ENCODE peak calls at places on chromosome 10, in seven cellular contexts. H, A, E, X, V, L and G are unnamed samples. For H3K9me3, the result is how much of the 10 kb centered on the place peaks cover.

GRCh38 chr10:20100157-20100556 is 283.9 kb downstream of the PLXDC2 start:
- DNase-seq in H (no peak), A (peak), E (peak), X (peak), V (no peak), L (no peak), G (no peak)

GRCh38 chr10:113776553-113776952 is 25.1 kb downstream of the PLEKHS1 start:
- DNase-seq in H (no peak), A (no peak), E (no peak), X (no peak), V (no peak), L (no peak), G (no peak)

GRCh38 chr10:115801987-115802386 is 471.0 kb downstream of the GFRA1 start:
- DNase-seq in H (no peak), A (no peak), E (no peak), X (no peak), V (no peak), L (no peak), G (no peak)

GRCh38 chr10:5461201-5461585 is 38.2 kb downstream of the CALML5 start:
- DNase-seq in H (no peak), A (no peak), E (no peak), X (no peak), V (no peak), L (peak), G (no peak)

GRCh38 chr10:6543431-6544005 is 36.6 kb downstream of the PRKCQ start:
- DNase-seq in H (no peak), A (no peak), E (no peak), X (no peak), V (no peak), L (no peak), G (no peak)

GRCh38 chr10:117541405-117541908 is 1.1 kb upstream of the EMX2 start:
- DNase-seq in H (no peak), A (no peak), E (peak), X (no peak), V (peak), L (no peak), G (peak)

GRCh38 chr10:12681250-12681649 is 320.3 kb downstream of the CCDC3 start:
- DNase-seq in H (no peak), A (no peak), E (no peak), X (no peak), V (peak), L (no peak), G (no peak)

GRCh38 chr10:99694171-99694570 is 34.9 kb downstream of the ENTPD7 start:
- DNase-seq in H (no peak), A (no peak), E (peak), X (peak), V (no peak), L (no peak), G (no peak)

GRCh38 chr10:11638055-11638698 is 26.7 kb upstream of the USP6NL start:
- DNase-seq in H (no peak), A (no peak), E (no peak), X (no peak), V (no peak), L (no peak), G (no peak)

GRCh38 chr10:12702215-12702614 is 299.3 kb downstream of the CCDC3 start:
- DNase-seq in H (no peak), A (no peak), E (no peak), X (no peak), V (no peak), L (peak), G (no peak)

GRCh38 chr10:51269816-51270215 is 195.5 kb downstream of the PRKG1 start:
- DNase-seq in H (no peak), A (no peak), E (peak), X (peak), V (no peak), L (no peak), G (no peak)

GRCh38 chr10:18005781-18006456 is 54.2 kb downstream of the SLC39A12 start:
- DNase-seq in H (no peak), A (no peak), E (peak), X (peak), V (peak), L (no peak), G (no peak)

GRCh38 chr10:116752563-116752962 is 10.2 kb upstream of the HSPA12A start:
- DNase-seq in H (no peak), A (no peak), E (peak), X (no peak), V (no peak), L (no peak), G (no peak)

GRCh38 chr10:66234872-66235271 is 691.0 kb upstream of the LRRTM3 start:
- DNase-seq in H (no peak), A (no peak), E (no peak), X (no peak), V (no peak), L (no peak), G (no peak)

GRCh38 chr10:66215005-66215404 is 710.8 kb upstream of the LRRTM3 start:
- DNase-seq in H (no peak), A (peak), E (no peak), X (no peak), V (peak), L (no peak), G (no peak)

GRCh38 chr10:56466005-56466404 is 104.9 kb upstream of the ZWINT start:
- DNase-seq in H (no peak), A (no peak), E (no peak), X (no peak), V (no peak), L (no peak), G (no peak)

GRCh38 chr10:47237316-47238260 is 62.4 kb upstream of the GDF10 start:
- DNase-seq in H (no peak), A (no peak), E (no peak), X (no peak), V (no peak), L (no peak), G (no peak)

GRCh38 chr10:58175990-58176910 is 91.4 kb downstream of the IPMK start:
- DNase-seq in H (no peak), A (no peak), E (peak), X (peak), V (no peak), L (no peak), G (no peak)

GRCh38 chr10:124324856-124325657 is 93.7 kb downstream of the OAT start:
- DNase-seq in H (no peak), A (no peak), E (peak), X (peak), V (no peak), L (no peak), G (peak)

GRCh38 chr10:22437620-22438588 is 92.6 kb downstream of the SPAG6 start:
- DNase-seq in H (peak), A (peak), E (peak), X (no peak), V (peak), L (no peak), G (no peak)

GRCh38 chr10:102311025-102311420 is 65.7 kb downstream of the GBF1 start:
- DNase-seq in H (no peak), A (no peak), E (no peak), X (no peak), V (no peak), L (no peak), G (no peak)

GRCh38 chr10:91200314-91201212 is 19.9 kb upstream of the PCGF5 start:
- DNase-seq in H (no peak), A (no peak), E (no peak), X (no peak), V (no peak), L (no peak), G (no peak)

GRCh38 chr10:4780782-4781181 is 45.2 kb upstream of the AKR1E2 start:
- DNase-seq in H (no peak), A (peak), E (peak), X (peak), V (no peak), L (no peak), G (no peak)

GRCh38 chr10:128087884-128088695 is 38.1 kb downstream of the MKI67 start:
- DNase-seq in H (no peak), A (peak), E (no peak), X (no peak), V (no peak), L (no peak), G (no peak)

GRCh38 chr10:73576178-73576889 is 14.8 kb downstream of the USP54 start:
- DNase-seq in H (peak), A (no peak), E (peak), X (peak), V (peak), L (no peak), G (peak)

GRCh38 chr10:116742367-116743265 is at the start of gene HSPA12A:
- DNase-seq in H (peak), A (peak), E (peak), X (peak), V (peak), L (peak), G (peak)

GRCh38 chr10:89047397-89047796 is 56.8 kb downstream of the FAS start:
- DNase-seq in H (no peak), A (no peak), E (no peak), X (no peak), V (no peak), L (no peak), G (no peak)

GRCh38 chr10:126851414-126851813 is 53.8 kb upstream of the DOCK1 start:
- DNase-seq in H (no peak), A (no peak), E (no peak), X (no peak), V (no peak), L (no peak), G (no peak)

GRCh38 chr10:98910048-98910447 is 325.6 kb downstream of the HPSE2 start:
- DNase-seq in H (no peak), A (peak), E (no peak), X (no peak), V (peak), L (no peak), G (no peak)

GRCh38 chr10:119663866-119664698 is 12.9 kb downstream of the BAG3 start:
- DNase-seq in H (no peak), A (peak), E (no peak), X (no peak), V (no peak), L (no peak), G (no peak)

GRCh38 chr10:43607199-43607573 is 948 bp downstream of the ZNF485 start:
- DNase-seq in H (no peak), A (no peak), E (no peak), X (no peak), V (no peak), L (no peak), G (no peak)

GRCh38 chr10:113644185-113645120 is 19.4 kb downstream of the NRAP start:
- DNase-seq in H (peak), A (no peak), E (peak), X (peak), V (no peak), L (peak), G (peak)

GRCh38 chr10:34016541-34016940 is 682.1 kb upstream of the NRP1 start:
- DNase-seq in H (no peak), A (no peak), E (peak), X (peak), V (no peak), L (no peak), G (no peak)

GRCh38 chr10:34017281-34017680 is 682.8 kb upstream of the NRP1 start:
- DNase-seq in H (no peak), A (no peak), E (no peak), X (no peak), V (no peak), L (no peak), G (no peak)

GRCh38 chr10:34015700-34016099 is 681.2 kb upstream of the NRP1 start:
- DNase-seq in H (no peak), A (no peak), E (no peak), X (no peak), V (no peak), L (no peak), G (no peak)

GRCh38 chr10:34018129-34018528 is 683.7 kb upstream of the NRP1 start:
- DNase-seq in H (no peak), A (no peak), E (peak), X (no peak), V (no peak), L (no peak), G (no peak)

DNA sequence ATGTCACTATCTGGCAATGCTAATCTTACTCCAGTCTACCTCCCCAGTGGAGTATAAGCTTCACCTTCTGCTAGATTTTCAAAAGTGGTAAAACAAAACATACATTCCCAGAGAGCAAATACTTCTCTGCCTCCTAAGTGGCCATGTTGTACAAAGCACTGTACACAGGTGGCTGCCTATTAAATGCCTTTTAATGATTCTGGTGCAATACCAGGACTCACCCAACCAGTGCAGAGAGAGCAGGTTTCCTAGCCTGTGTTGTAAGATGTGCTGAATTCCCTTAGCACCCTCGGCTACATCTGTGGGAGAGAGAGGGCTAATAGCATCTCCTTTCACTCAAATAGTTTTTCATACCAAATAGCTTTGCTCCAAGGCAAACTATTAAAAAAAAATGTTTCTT is 684.3 kb upstream of the NRP1 start:
- DNase-seq in H (no peak), A (no peak), E (no peak), X (no peak), V (no peak), L (no peak), G (no peak)
- H3K27ac ChIP-seq in H (no peak), A (no peak), E (no peak), X (no peak), V (no peak), L (no peak), G (no peak)

DNA sequence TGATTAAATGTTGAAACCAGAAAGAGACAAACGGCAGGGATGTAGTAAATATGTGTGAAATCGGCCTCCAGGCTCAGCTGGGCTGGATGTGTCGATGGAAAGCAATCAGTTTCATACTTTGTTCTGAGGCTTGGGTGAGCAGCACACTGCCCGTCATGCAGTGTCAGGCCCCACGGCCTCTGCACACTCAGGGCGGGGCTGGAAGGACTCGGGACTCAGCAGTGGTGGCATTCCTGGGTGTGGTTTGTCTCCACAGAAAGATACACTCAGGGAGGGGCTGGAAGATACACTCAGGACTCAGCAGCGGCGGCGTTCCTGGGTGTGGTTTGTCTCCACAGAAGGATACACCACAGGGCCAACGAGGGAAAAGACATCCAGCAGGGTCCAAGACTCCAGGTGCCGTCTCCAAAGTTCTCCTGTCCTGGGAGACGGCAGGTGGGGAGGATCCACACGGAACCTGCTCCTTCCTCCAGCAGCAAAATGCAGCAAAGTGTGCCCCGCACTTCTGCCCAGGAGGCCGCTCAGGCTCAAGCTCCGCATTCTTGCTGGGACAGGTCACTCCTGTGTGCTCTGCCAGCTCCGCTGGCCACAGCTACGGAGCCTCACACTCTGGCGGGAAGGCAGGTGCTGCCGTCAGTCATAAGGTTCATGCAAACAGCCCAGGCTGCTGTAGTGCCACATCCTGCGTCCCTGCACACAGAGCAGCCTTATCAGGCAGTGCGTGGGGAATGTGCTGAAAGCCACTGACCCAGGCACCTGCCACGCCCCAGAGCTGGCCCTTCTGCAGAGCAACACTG is 22.2 kb downstream of the ADGRA1 start:
- DNase-seq in H (peak), A (no peak), E (no peak), X (no peak), V (no peak), L (no peak), G (peak)
- H3K9me3 ChIP-seq in H (under half), A (under half), E (under half), X (under half), V (under half), L (under half), G (under half)

GRCh38 chr10:86265236-86265876 is 101.2 kb downstream of the GRID1 start:
- DNase-seq in H (no peak), A (peak), E (no peak), X (no peak), V (no peak), L (no peak), G (no peak)
- H3K4me3 ChIP-seq in H (no peak), A (no peak), E (no peak), X (no peak), V (no peak), L (no peak), G (no peak)

DNA sequence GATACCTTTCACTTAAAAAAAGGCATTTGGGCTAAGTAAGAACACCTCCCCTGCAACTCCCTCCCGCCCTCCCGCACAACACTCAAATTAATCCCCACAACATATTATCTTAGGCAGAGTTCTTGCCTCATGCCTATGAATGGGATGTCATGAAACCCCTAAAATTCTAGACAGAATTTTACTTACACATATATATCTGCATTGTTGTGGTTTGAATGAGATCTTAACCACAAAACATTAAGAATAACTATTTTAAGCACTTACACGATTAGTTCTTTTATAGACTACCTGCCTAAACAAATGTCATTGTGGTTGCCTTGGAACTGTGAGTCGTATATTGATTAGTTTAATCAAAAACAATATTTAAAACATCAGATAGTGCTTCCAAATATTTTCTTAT is 4.5 kb upstream of the ITGB1 start:
- DNase-seq in H (no peak), A (no peak), E (peak), X (peak), V (no peak), L (no peak), G (no peak)
- H3K27ac ChIP-seq in H (peak), A (peak), E (peak), X (peak), V (peak), L (peak), G (no peak)

GRCh38 chr10:10017716-10018115 is 1000.0 kb upstream of the CELF2 start:
- DNase-seq in H (no peak), A (no peak), E (no peak), X (no peak), V (no peak), L (no peak), G (no peak)
- H3K9me3 ChIP-seq in H (under half), A (under half), E (under half), X (under half), V (under half), L (under half), G (under half)

GRCh38 chr10:67696029-67696428 is at the start of gene CTNNA3:
- DNase-seq in H (no peak), A (no peak), E (no peak), X (no peak), V (no peak), L (no peak), G (no peak)
- H3K4me3 ChIP-seq in H (no peak), A (no peak), E (peak), X (peak), V (no peak), L (no peak), G (peak)

GRCh38 chr10:96619803-96620773 is 33.3 kb upstream of the TM9SF3 start:
- DNase-seq in H (peak), A (no peak), E (peak), X (no peak), V (no peak), L (peak), G (no peak)
- H3K27ac ChIP-seq in H (no peak), A (no peak), E (no peak), X (no peak), V (peak), L (no peak), G (peak)

DNA sequence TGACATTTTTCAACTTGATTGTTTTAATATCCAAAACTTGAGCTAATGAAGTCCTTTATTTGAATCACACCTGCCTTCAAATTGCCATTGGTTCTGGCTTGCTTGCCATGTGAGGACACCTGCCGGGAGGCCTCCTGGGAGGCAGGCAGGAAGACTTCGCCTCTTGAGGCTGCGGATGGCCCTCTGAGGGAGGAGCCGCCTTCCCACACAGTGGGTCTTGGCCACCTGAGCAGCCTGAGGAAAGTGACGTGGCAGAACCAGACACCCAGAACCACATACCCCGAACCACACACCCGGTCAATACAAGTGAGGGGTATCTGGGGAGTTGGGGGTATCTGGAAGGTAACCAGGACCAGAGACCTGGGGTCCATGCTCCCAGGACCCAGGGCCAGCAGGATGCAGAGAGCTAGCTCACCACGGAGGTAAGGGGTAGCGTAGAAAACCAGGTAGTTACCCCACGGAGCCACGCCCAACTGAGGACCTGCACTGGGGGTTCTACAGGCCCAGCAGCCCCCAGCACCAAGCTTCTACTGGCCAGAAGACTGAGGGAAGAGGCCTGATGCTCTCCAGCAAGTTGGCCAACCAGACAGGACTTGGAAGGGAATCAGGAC is 300.5 kb downstream of the TCERG1L start:
- DNase-seq in H (no peak), A (no peak), E (no peak), X (no peak), V (no peak), L (no peak), G (no peak)
- H3K9me3 ChIP-seq in H (under half), A (under half), E (under half), X (under half), V (under half), L (under half), G (under half)

DNA sequence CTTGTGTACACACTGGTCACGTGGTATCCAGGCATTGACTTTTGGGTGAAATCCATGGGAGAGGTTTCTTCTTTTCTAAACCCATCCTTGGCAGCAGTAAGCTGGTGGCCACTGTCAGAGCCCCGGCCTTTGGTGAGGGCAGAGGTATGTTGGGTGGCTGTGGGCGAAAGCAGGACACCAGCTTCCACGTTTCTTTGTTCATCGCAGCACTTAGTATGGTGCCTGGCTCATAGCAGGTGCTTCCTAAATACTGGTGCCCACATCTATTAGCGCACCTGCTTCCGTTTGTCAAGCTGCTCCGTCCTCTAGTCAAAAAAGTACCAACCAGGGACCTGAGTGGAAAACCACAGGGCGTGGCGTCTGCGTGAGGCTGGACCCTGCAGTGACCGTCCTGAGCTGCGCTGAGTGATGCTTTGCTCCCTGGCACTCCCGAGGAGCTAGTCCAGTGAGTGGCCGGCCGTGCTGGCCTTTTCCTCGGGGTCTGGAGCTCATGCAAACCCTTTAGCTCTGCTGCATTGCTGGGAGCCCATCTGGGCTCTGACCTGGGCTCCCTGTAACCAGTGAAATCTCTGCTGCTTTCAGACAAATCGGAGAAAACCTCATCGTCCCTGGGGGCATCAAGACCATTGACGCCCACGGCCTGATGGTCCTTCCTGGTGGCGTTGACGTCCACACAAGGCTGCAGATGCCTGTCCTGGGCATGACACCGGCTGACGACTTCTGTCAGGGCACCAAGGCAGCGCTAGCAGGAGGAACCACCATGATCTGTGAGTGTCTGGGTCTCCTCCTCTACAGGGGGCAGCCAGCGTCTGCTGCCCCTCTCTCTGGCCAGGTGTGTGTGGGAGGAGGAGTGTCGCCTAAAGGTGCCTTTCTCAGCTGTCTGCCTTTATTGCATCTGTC is 5.6 kb downstream of the DPYSL4 start:
- DNase-seq in H (no peak), A (no peak), E (no peak), X (no peak), V (no peak), L (no peak), G (peak)
- H3K4me3 ChIP-seq in H (no peak), A (no peak), E (no peak), X (no peak), V (no peak), L (no peak), G (no peak)